ENCODE peak calls at places on chromosomes 3 and 15, in six cellular contexts. V is fibroblast of lung, L is cardiac muscle cell, M is brain microvascular endothelial cell, N is colonic mucosa, J is Peyer's patch. D is an unnamed sample.

GRCh38 chr3:159128628-159129027 is 326.8 kb downstream of the MFSD1 start:
- DNase-seq in V (no peak), L (peak), M (no peak), N (no peak), J (no peak), D (peak)

GRCh38 chr15:76258460-76258859 is 52.8 kb downstream of the ETFA start:
- DNase-seq in V (no peak), L (no peak), M (no peak), N (no peak), J (no peak), D (no peak)

GRCh38 chr3:123412811-123413588 is 35.9 kb downstream of the ADCY5 start:
- DNase-seq in V (no peak), L (peak), M (no peak), N (no peak), J (no peak), D (no peak)

GRCh38 chr3:50269977-50270413 is 1.0 kb downstream of the SEMA3B start:
- DNase-seq in V (no peak), L (no peak), M (no peak), N (no peak), J (no peak), D (no peak)

GRCh38 chr3:196356556-196356955 is 18.4 kb upstream of the TM4SF19 start:
- DNase-seq in V (no peak), L (no peak), M (no peak), N (no peak), J (no peak), D (no peak)

GRCh38 chr15:36914466-36914865 is 185.9 kb downstream of the MEIS2 start:
- DNase-seq in V (no peak), L (peak), M (no peak), N (no peak), J (no peak), D (no peak)

GRCh38 chr3:23404241-23404640 is 201.1 kb downstream of the UBE2E2 start:
- DNase-seq in V (no peak), L (no peak), M (no peak), N (no peak), J (no peak), D (no peak)

GRCh38 chr15:32994810-32995424 is 199.6 kb downstream of the FMN1 start:
- DNase-seq in V (peak), L (peak), M (peak), N (no peak), J (no peak), D (no peak)

GRCh38 chr3:149920119-149920518 is 50.6 kb downstream of the PFN2 start:
- DNase-seq in V (no peak), L (no peak), M (no peak), N (no peak), J (no peak), D (no peak)

GRCh38 chr3:107240183-107241091 is 136.8 kb upstream of the CCDC54 start:
- DNase-seq in V (peak), L (peak), M (peak), N (peak), J (peak), D (peak)

GRCh38 chr3:38454179-38454883 is 641 bp downstream of the ACVR2B start:
- DNase-seq in V (peak), L (peak), M (no peak), N (peak), J (peak), D (no peak)

GRCh38 chr3:176870451-176870850 is 326.8 kb downstream of the TBL1XR1 start:
- DNase-seq in V (no peak), L (no peak), M (no peak), N (no peak), J (no peak), D (no peak)

GRCh38 chr15:72229076-72229946 is 1.7 kb downstream of the PKM start:
- DNase-seq in V (peak), L (peak), M (no peak), N (no peak), J (no peak), D (no peak)

GRCh38 chr3:189685854-189686253 is 54.7 kb downstream of the TP63 start:
- DNase-seq in V (peak), L (peak), M (peak), N (no peak), J (no peak), D (peak)

GRCh38 chr3:54733079-54733478 is 194.8 kb downstream of the LRTM1 start:
- DNase-seq in V (peak), L (no peak), M (no peak), N (no peak), J (no peak), D (no peak)

GRCh38 chr15:23648920-23649515 is 1.4 kb upstream of the MAGEL2 start:
- DNase-seq in V (peak), L (peak), M (no peak), N (peak), J (no peak), D (no peak)

GRCh38 chr3:139755551-139755950 is 77.8 kb upstream of the NMNAT3 start:
- DNase-seq in V (no peak), L (no peak), M (no peak), N (no peak), J (no peak), D (no peak)

GRCh38 chr15:82044373-82045178 is 1.2 kb downstream of the MEX3B start:
- DNase-seq in V (peak), L (peak), M (peak), N (peak), J (no peak), D (peak)

GRCh38 chr3:105629725-105630124 is 239.1 kb downstream of the CBLB start:
- DNase-seq in V (no peak), L (no peak), M (no peak), N (no peak), J (no peak), D (no peak)

GRCh38 chr15:31383150-31383549 is 56.5 kb downstream of the KLF13 start:
- DNase-seq in V (no peak), L (no peak), M (no peak), N (no peak), J (peak), D (no peak)

GRCh38 chr3:192219926-192220325 is 507.4 kb downstream of the FGF12 start:
- DNase-seq in V (no peak), L (no peak), M (no peak), N (no peak), J (no peak), D (no peak)

GRCh38 chr3:51982352-51982837 is 940 bp upstream of the ACY1 start:
- DNase-seq in V (no peak), L (no peak), M (no peak), N (peak), J (peak), D (no peak)

GRCh38 chr15:76903251-76903681 is 1.9 kb downstream of the SCAPER start:
- DNase-seq in V (peak), L (peak), M (peak), N (no peak), J (no peak), D (peak)

GRCh38 chr3:18144571-18144970 is 280.6 kb downstream of the SATB1 start:
- DNase-seq in V (no peak), L (peak), M (no peak), N (no peak), J (no peak), D (no peak)

GRCh38 chr3:100766069-100766468 is 56.8 kb downstream of the TFG start:
- DNase-seq in V (no peak), L (no peak), M (no peak), N (no peak), J (no peak), D (no peak)

GRCh38 chr15:85750319-85750806 is 44.4 kb downstream of the KLHL25 start:
- DNase-seq in V (peak), L (peak), M (peak), N (peak), J (peak), D (no peak)

GRCh38 chr3:182117583-182117982 is 405.9 kb downstream of the SOX2 start:
- DNase-seq in V (no peak), L (no peak), M (no peak), N (no peak), J (no peak), D (no peak)

GRCh38 chr15:66702770-66703539 is 919 bp downstream of the SMAD6 start:
- DNase-seq in V (no peak), L (peak), M (no peak), N (no peak), J (peak), D (no peak)

GRCh38 chr3:191329654-191330308 is 545 bp downstream of the UTS2B start:
- DNase-seq in V (peak), L (peak), M (no peak), N (peak), J (peak), D (no peak)

GRCh38 chr3:155102329-155102728 is 22.2 kb downstream of the MME start:
- DNase-seq in V (no peak), L (no peak), M (peak), N (no peak), J (no peak), D (no peak)

GRCh38 chr15:99117111-99117510 is 12.2 kb downstream of the SYNM start:
- DNase-seq in V (no peak), L (no peak), M (no peak), N (no peak), J (no peak), D (no peak)

GRCh38 chr3:16060358-16060852 is 114.1 kb upstream of the GALNT15 start:
- DNase-seq in V (peak), L (peak), M (peak), N (no peak), J (no peak), D (peak)

DNA sequence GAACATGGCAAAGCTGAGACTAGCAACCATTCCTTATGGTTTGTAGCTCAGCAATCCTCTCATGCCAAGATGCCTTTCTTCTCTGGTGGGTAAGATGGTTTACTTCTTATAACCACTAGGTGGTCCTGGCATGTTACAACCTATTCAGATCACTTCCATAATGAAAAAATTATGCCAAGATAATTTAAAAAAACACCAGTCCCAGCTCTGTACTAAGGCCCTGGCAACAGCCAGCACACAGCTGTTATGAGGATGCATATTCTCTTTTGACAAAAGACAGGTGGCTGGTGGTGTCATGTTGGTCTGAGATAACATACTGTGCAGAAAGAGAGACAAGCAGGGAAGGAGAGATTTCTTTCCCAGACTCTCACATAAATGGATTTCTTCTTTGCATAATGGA is 65.7 kb upstream of the FRMD4B start:
- DNase-seq in V (peak), L (peak), M (no peak), N (no peak), J (no peak), D (no peak)
- TF ChIP-seq CTCF in V (no peak), L (peak), M (peak), N (no peak), J (no peak), D (peak)

GRCh38 chr15:74885461-74885860 is 4.4 kb upstream of the MPI start:
- DNase-seq in V (no peak), L (no peak), M (no peak), N (no peak), J (no peak), D (no peak)
- H3K27ac ChIP-seq in V (no peak), L (no peak), M (no peak), N (no peak), J (no peak), D (no peak)

GRCh38 chr3:66479532-66479947 is 21.3 kb downstream of the LRIG1 start:
- DNase-seq in V (no peak), L (no peak), M (no peak), N (no peak), J (no peak), D (no peak)
- H3K4me3 ChIP-seq in V (no peak), L (no peak), M (no peak), N (no peak), J (no peak), D (no peak)

GRCh38 chr3:12901631-12902045 is 60.3 kb upstream of the RPL32 start:
- DNase-seq in V (no peak), L (no peak), M (no peak), N (no peak), J (no peak), D (no peak)
- TF ChIP-seq CTCF in V (no peak), L (no peak), M (peak), N (no peak), J (no peak), D (no peak)

DNA sequence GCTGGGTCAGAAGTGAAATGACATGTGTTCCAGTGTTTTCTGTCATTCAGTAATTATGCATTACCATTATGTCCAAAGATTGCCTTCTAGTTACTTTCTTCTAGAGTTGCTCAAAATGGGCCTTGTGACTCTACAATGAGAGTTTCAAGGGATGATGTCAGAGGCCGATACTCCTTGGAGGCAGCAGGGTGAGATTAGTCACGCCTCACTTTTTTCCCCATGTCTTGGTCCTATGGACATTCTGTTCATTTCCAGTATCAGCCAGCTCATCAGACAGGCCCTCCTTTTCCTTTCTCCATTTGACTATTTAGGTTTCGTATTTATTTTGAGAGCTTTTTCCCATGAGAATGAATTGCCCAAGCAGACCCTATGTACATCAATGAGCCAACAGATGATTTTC is 17.5 kb downstream of the VGLL3 start:
- DNase-seq in V (peak), L (peak), M (peak), N (no peak), J (no peak), D (no peak)
- H3K27ac ChIP-seq in V (no peak), L (no peak), M (peak), N (no peak), J (no peak), D (no peak)

DNA sequence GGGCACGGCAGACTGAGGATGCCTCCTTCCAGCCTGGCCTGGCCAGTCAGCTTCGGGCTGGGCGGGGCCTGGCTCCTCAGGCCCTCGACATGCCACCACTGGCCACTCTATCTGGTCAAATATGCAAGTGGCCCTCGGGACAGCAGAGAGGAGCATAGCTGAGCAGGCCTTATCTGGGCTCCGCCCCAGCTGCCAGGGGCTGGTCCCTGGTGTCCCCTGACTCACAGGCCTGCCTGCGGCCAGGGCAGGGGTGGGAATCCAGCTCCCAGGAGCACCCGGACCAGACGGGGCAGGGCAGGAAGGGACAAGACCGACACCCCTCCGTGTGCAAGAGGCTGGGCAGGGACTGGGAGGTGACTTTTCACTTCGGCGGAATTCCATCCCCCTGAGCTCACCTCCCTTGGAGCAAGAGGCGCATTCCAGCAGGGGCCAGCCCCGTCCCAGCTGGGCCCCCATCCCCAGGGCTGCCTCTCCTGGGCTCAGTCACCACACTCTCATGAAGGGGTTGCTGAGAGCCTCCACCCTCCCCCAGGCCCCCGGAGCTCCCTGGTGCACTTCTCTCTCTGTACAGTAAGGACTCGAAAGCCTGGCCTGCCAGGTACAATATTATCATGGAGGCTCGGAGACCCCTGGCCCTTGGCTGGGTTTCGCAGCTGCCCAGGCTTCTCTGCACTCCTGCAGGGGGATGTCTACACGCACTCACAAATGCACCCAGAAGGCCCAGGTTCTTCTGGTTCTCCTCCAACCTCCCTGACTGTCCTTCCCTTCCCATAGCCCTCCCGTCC is 29.5 kb downstream of the WNT7A start:
- DNase-seq in V (no peak), L (no peak), M (no peak), N (no peak), J (no peak), D (no peak)
- H3K4me3 ChIP-seq in V (no peak), L (no peak), M (no peak), N (no peak), J (no peak), D (no peak)

DNA sequence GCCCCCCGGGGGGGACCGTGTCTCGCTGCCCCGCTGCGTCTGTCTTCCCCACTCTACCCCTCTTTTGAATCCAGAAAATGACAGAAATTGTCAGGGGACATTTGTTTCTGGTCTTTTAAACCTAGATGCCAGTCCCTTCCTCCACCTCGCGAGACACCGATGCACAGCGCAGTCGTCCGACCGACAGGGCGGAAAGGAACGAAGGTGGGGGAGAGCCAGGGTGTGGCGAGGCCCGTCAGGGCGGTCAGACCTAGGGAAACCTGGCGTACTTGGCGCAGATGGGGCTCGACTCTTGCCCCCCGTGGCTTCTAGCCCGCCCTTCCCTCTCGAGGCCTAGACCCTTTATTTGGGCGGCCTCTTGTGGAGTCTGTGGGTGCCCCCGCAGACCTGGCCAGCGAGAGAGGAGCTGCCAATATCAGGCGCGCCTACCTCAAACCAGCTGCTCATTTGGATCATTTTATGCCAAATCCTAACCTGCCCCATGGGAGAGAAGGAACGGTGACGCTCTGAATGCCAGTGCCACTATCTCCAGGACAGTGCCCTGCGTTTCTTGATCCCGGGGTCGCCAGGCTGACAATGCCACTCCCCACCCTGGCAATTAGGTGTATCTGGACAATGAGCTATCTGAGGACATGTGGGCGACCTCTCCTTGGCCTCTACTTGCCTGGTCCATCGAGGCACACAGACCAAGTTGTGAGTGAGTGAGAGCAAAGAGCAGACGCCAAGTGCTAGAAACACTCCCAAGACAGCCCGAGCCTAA is 500 bp upstream of the RAB6B start:
- DNase-seq in V (peak), L (peak), M (no peak), N (no peak), J (no peak), D (no peak)
- TF ChIP-seq CTCF in V (no peak), L (no peak), M (no peak), N (no peak), J (no peak), D (no peak)

DNA sequence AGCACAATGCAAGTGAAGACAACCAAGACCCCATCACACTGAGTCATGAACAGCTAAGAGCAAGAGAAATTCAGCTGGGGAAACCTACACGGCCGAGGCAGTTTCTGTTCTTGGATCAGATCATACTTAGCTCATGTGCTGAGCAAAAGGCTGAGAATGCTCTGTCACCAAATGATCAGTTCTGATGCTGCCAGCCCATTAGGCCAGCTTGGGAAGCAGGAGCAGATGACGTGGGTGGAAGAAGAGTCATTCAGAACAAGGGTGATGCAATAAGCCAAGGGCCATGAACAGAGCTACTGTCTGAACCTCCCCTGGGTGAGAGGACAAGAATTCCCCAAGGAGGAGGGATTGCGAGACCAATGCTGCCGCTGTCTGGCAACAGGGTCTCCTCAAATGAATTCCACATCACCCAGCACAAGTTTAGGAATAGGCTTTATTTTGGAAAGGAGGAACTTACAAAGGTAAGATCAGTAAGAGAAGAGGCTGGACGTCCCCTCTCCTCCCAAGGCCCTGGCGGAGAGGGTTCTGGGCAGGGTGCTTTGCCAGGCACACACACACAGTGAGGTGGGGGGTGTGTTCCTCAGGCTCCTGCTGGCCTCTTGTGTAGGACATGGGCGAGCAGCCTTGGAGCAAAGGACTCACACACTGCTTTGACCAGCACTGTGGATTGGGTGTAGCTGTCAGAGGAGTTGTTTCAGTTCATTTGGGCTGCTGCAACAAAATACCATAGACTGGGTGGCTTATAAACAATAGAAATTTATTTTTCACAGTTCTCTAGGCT is 65.6 kb upstream of the CTXND1 start:
- DNase-seq in V (peak), L (peak), M (peak), N (no peak), J (no peak), D (peak)
- H3K27ac ChIP-seq in V (no peak), L (no peak), M (no peak), N (no peak), J (no peak), D (peak)

GRCh38 chr3:197508924-197509775 is 46.6 kb downstream of the BDH1 start:
- DNase-seq in V (no peak), L (no peak), M (no peak), N (no peak), J (no peak), D (no peak)
- H3K4me3 ChIP-seq in V (peak), L (no peak), M (no peak), N (no peak), J (peak), D (peak)

D was measured in AG04450.